ENCODE peak calls at places on chromosomes 2 and 18, in seven cellular contexts. F, D, X, Z, T, M and C are unnamed samples.

GRCh38 chr2:70202236-70202806 is 11.5 kb upstream of the C2orf42 start:
- DNase-seq in X (no peak), D (no peak), T (no peak), Z (no peak), F (no peak), M (no peak), C (no peak)

GRCh38 chr2:62774555-62775366 is 69.2 kb downstream of the EHBP1 start:
- DNase-seq in Z (no peak), T (peak; percentile 29), D (no peak), X (peak; percentile 65), F (peak; percentile 21), M (peak; percentile 63), C (no peak)

GRCh38 chr2:12465631-12466135 is 251.1 kb upstream of the TRIB2 start:
- DNase-seq in D (no peak), T (no peak), F (no peak), Z (no peak), X (peak; percentile 52), M (no peak), C (no peak)

GRCh38 chr18:9017900-9018217 is 84.6 kb upstream of the NDUFV2 start:
- DNase-seq in D (no peak), X (peak; percentile 86), T (peak; percentile 38), M (peak; percentile 81), F (no peak), Z (no peak), C (no peak)

GRCh38 chr2:216671791-216672343 is 23.5 kb downstream of the IGFBP5 start:
- DNase-seq in T (no peak), X (no peak), D (no peak), Z (no peak), F (no peak), M (no peak), C (no peak)

GRCh38 chr2:19955544-19956422 is 34.1 kb downstream of the WDR35 start:
- DNase-seq in M (peak; percentile 77), X (peak; percentile 79), D (peak; percentile 70), F (peak; percentile 50), Z (peak; percentile 82), T (peak; percentile 89), C (peak; percentile 52)

GRCh38 chr2:9815844-9816279 is 27.4 kb upstream of the TAF1B start:
- DNase-seq in Z (no peak), T (no peak), D (no peak), F (no peak), M (no peak), X (peak; percentile 4), C (no peak)

GRCh38 chr18:36354989-36355388 is 57.5 kb downstream of the FHOD3 start:
- DNase-seq in M (peak; percentile 81), X (no peak), F (no peak), T (no peak), D (no peak), Z (no peak), C (no peak)

GRCh38 chr2:33272001-33272400 is 204.4 kb upstream of the RASGRP3 start:
- DNase-seq in D (no peak), F (no peak), Z (no peak), T (no peak), X (no peak), M (peak; percentile 56), C (no peak)

GRCh38 chr2:230947235-230947576 is 22.2 kb upstream of the GPR55 start:
- DNase-seq in F (no peak), Z (no peak), D (no peak), X (no peak), T (no peak), M (no peak), C (no peak)

GRCh38 chr2:15750822-15751221 is 159.2 kb downstream of the DDX1 start:
- DNase-seq in F (no peak), X (no peak), Z (no peak), T (no peak), D (peak; percentile 5), M (no peak), C (no peak)

GRCh38 chr2:71807969-71808451 is 339.7 kb downstream of the CYP26B1 start:
- DNase-seq in Z (no peak), F (no peak), M (no peak), T (no peak), D (peak; percentile 10), X (no peak), C (peak; percentile 8)

GRCh38 chr2:142041105-142041504 is 89.7 kb downstream of the LRP1B start:
- DNase-seq in F (no peak), Z (no peak), T (no peak), M (no peak), X (peak; percentile 8), D (no peak), C (no peak)

GRCh38 chr18:78477840-78478239 is 501.8 kb upstream of the SALL3 start:
- DNase-seq in D (no peak), T (no peak), F (no peak), M (no peak), X (no peak), Z (no peak), C (no peak)
- H4K8ac ChIP-seq in D (no peak overlapping the region), T (no peak overlapping the region), F (no peak overlapping the region), M (no peak overlapping the region), X (no peak overlapping the region), Z (no peak overlapping the region), C (peak overlapping the region; percentile 28)

DNA sequence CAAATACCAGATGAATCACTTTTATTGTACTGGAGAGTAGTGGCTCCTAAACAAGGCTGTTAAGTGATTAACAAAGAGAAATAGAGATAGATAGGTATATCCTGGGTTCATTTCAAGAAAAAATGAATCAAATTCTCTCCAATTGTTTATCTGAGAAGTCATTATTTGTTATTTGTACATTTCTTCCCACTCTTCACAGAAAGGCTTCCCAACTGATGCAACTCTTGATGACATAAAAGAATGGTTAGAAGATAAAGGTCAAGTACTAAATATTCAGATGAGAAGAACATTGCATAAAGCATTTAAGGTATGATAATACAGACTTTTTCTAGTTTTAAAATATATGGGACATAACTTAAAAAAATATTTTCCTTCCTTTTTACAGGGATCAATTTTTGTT is 7.9 kb downstream of the SSB start:
- DNase-seq in D (no peak), T (no peak), X (no peak), M (no peak), F (no peak), Z (no peak), C (no peak)
- H4K8ac ChIP-seq in D (no peak overlapping the region), T (no peak overlapping the region), X (no peak overlapping the region), M (no peak overlapping the region), F (no peak overlapping the region), Z (no peak overlapping the region), C (no peak overlapping the region)

GRCh38 chr2:83784920-83785319 is 674.2 kb downstream of the SUCLG1 start:
- DNase-seq in F (no peak), Z (no peak), M (no peak), D (no peak), X (no peak), T (no peak), C (no peak)
- H4K8ac ChIP-seq in F (no peak overlapping the region), Z (no peak overlapping the region), M (no peak overlapping the region), D (no peak overlapping the region), X (no peak overlapping the region), T (no peak overlapping the region), C (no peak overlapping the region)

GRCh38 chr2:43399515-43400245 is 173.3 kb upstream of the ZFP36L2 start:
- DNase-seq in T (no peak), F (no peak), Z (no peak), X (peak; percentile 89), M (peak; percentile 87), D (no peak), C (no peak)
- H4K8ac ChIP-seq in T (no peak overlapping the region), F (no peak overlapping the region), Z (no peak overlapping the region), X (no peak overlapping the region), M (no peak overlapping the region), D (no peak overlapping the region), C (no peak overlapping the region)

GRCh38 chr2:101017371-101017770 is 15.3 kb downstream of the RPL31 start:
- DNase-seq in Z (no peak), T (no peak), X (no peak), F (no peak), M (no peak), D (no peak), C (no peak)
- H4K8ac ChIP-seq in Z (no peak overlapping the region), T (no peak overlapping the region), X (no peak overlapping the region), F (no peak overlapping the region), M (no peak overlapping the region), D (no peak overlapping the region), C (no peak overlapping the region)

GRCh38 chr2:160430001-160430344 is 63.6 kb downstream of the RBMS1 start:
- DNase-seq in F (no peak), T (no peak), Z (no peak), M (no peak), X (no peak), D (no peak), C (no peak)
- H4K8ac ChIP-seq in F (no peak overlapping the region), T (no peak overlapping the region), Z (no peak overlapping the region), M (no peak overlapping the region), X (peak overlapping the region; percentile 80), D (no peak overlapping the region), C (no peak overlapping the region)

GRCh38 chr18:78861116-78861515 is 118.5 kb upstream of the SALL3 start:
- DNase-seq in X (no peak), Z (no peak), F (no peak), M (no peak), T (no peak), D (no peak), C (no peak)
- H4K8ac ChIP-seq in X (no peak overlapping the region), Z (no peak overlapping the region), F (no peak overlapping the region), M (no peak overlapping the region), T (no peak overlapping the region), D (no peak overlapping the region), C (no peak overlapping the region)

GRCh38 chr18:30908381-30908780 is 134.2 kb downstream of the DSC3 start:
- DNase-seq in F (no peak), T (no peak), Z (no peak), D (no peak), M (no peak), X (peak; percentile 17), C (no peak)
- H4K8ac ChIP-seq in F (no peak overlapping the region), T (no peak overlapping the region), Z (no peak overlapping the region), D (no peak overlapping the region), M (no peak overlapping the region), X (no peak overlapping the region), C (no peak overlapping the region)